ENCODE peak calls at places on chromosomes 3 and 15, in six cellular contexts. One of them, this sample, is unnamed.

GRCh38 chr3:67362686-67363085 is 291.7 kb downstream of the SUCLG2 start:
- DNase-seq in ovary: no peak
- DNase-seq in left ventricle myocardium inferior: no peak
- DNase-seq in kidney: no peak
- DNase-seq in heart left ventricle: no peak
- DNase-seq in transverse colon: no peak
- DNase-seq in this sample: no peak

GRCh38 chr3:138938056-138938876 is 8.7 kb downstream of the FOXL2 start:
- DNase-seq in ovary: peak
- DNase-seq in left ventricle myocardium inferior: no peak
- DNase-seq in kidney: no peak
- DNase-seq in heart left ventricle: no peak
- DNase-seq in transverse colon: no peak
- DNase-seq in this sample: no peak

GRCh38 chr15:41944313-41944940 is 27.9 kb downstream of the EHD4 start:
- DNase-seq in ovary: peak
- DNase-seq in left ventricle myocardium inferior: peak
- DNase-seq in kidney: no peak
- DNase-seq in heart left ventricle: no peak
- DNase-seq in transverse colon: no peak
- DNase-seq in this sample: no peak

GRCh38 chr3:194714564-194714963 is 28.9 kb downstream of the FAM43A start:
- DNase-seq in ovary: no peak
- DNase-seq in left ventricle myocardium inferior: no peak
- DNase-seq in kidney: no peak
- DNase-seq in heart left ventricle: no peak
- DNase-seq in transverse colon: no peak
- DNase-seq in this sample: no peak

GRCh38 chr3:143535994-143536784 is 312.1 kb downstream of the SLC9A9 start:
- DNase-seq in ovary: no peak
- DNase-seq in left ventricle myocardium inferior: no peak
- DNase-seq in kidney: no peak
- DNase-seq in heart left ventricle: no peak
- DNase-seq in transverse colon: no peak
- DNase-seq in this sample: no peak

GRCh38 chr3:35659808-35660207 is 20.5 kb downstream of the ARPP21 start:
- DNase-seq in ovary: no peak
- DNase-seq in left ventricle myocardium inferior: no peak
- DNase-seq in kidney: no peak
- DNase-seq in heart left ventricle: no peak
- DNase-seq in transverse colon: peak
- DNase-seq in this sample: no peak

GRCh38 chr15:75348034-75348562 is 1.3 kb downstream of the NEIL1 start:
- DNase-seq in ovary: no peak
- DNase-seq in left ventricle myocardium inferior: no peak
- DNase-seq in kidney: peak
- DNase-seq in heart left ventricle: no peak
- DNase-seq in transverse colon: no peak
- DNase-seq in this sample: no peak

GRCh38 chr15:45088801-45089711 is 24.9 kb downstream of the DUOX2 start:
- DNase-seq in ovary: no peak
- DNase-seq in left ventricle myocardium inferior: no peak
- DNase-seq in kidney: no peak
- DNase-seq in heart left ventricle: no peak
- DNase-seq in transverse colon: no peak
- DNase-seq in this sample: no peak

DNA sequence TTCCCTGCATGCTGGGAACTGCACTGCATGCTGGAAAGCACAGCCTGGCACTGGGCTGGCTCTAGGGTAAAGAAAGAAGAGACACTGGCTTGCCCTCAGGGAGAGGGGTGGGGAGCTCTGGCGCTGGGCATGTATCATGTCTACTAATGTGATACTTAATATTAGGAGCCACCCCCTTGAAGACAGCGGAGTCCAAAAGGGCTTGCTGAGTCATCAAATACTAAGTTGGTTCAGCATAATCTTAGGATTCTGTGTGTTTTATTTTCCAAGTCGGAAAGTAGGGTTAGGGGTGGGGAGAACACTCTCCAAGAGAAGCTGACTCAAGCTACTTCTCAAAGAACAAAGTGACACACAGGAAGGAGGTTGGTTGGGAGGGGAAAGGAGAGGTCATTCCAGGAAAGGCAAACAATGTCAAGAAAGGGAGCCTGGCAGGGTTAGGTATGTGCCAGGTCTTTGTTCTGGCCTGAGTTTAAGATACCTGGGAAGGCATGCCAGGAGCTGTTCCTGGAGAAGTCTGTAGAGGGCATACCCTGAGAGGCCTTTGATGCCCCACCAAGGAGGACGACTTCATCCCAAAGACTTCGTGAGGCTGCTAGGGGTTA is 237.8 kb upstream of the NR2E3 start:
- DNase-seq in ovary: no peak
- DNase-seq in left ventricle myocardium inferior: no peak
- DNase-seq in kidney: no peak
- DNase-seq in heart left ventricle: no peak
- DNase-seq in transverse colon: no peak
- DNase-seq in this sample: no peak
- TF ChIP-seq CTCF in ovary: no peak
- TF ChIP-seq CTCF in left ventricle myocardium inferior: peak
- TF ChIP-seq CTCF in kidney: no peak
- TF ChIP-seq CTCF in heart left ventricle: no peak
- TF ChIP-seq CTCF in transverse colon: no peak
- TF ChIP-seq CTCF in this sample: no peak

DNA sequence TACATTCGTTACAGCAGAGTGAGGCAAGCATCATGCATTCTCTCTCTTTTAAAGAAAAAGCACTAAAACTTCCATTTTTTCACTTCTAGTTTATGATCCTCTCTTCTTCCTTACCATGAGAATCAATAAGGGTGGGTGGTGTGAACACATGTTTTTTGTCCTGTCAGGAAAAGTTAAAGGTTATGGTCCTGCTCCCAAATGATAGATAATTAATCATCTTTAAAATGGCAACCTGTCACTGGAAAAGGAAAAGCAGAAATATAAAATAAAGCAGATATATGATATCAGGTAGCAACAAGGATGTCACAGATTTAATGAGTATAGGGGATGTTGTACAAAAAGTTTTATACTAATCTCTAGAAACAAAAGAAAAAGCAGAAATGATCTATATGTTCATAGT is 56.4 kb upstream of the PHLDB2 start:
- DNase-seq in ovary: no peak
- DNase-seq in left ventricle myocardium inferior: no peak
- DNase-seq in kidney: no peak
- DNase-seq in heart left ventricle: no peak
- DNase-seq in transverse colon: no peak
- DNase-seq in this sample: no peak
- H3K4me3 ChIP-seq in ovary: no peak
- H3K4me3 ChIP-seq in left ventricle myocardium inferior: no peak
- H3K4me3 ChIP-seq in kidney: no peak
- H3K4me3 ChIP-seq in heart left ventricle: no peak
- H3K4me3 ChIP-seq in transverse colon: no peak
- H3K4me3 ChIP-seq in this sample: no peak

GRCh38 chr15:51842265-51842664 is 12.8 kb downstream of the TMOD3 start:
- DNase-seq in ovary: no peak
- DNase-seq in left ventricle myocardium inferior: no peak
- DNase-seq in kidney: no peak
- DNase-seq in heart left ventricle: no peak
- DNase-seq in transverse colon: no peak
- DNase-seq in this sample: no peak
- H3K27ac ChIP-seq in ovary: no peak
- H3K27ac ChIP-seq in left ventricle myocardium inferior: peak
- H3K27ac ChIP-seq in kidney: no peak
- H3K27ac ChIP-seq in heart left ventricle: no peak
- H3K27ac ChIP-seq in transverse colon: peak
- H3K27ac ChIP-seq in this sample: no peak

DNA sequence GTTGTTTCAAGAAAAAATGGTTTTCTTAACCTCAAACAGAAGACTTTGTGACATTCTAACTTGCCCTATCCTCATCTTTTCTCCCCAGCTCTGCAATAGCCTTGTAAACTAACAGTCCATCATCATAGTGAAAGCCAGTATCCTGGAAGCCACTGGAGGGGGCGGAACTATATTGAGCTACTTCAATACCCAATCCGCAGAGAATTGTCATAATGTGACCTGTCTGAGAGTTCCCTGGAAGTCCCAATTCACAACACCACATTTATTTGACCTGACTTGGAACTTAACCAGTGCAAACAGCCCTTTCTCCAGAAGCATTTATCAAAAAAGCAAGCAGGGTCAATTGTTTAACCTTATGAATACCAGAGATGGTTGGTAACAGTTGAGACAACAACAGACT is 747.6 kb upstream of the GRM7 start:
- DNase-seq in ovary: no peak
- DNase-seq in left ventricle myocardium inferior: no peak
- DNase-seq in kidney: no peak
- DNase-seq in heart left ventricle: no peak
- DNase-seq in transverse colon: no peak
- DNase-seq in this sample: no peak
- TF ChIP-seq CTCF in ovary: no peak
- TF ChIP-seq CTCF in left ventricle myocardium inferior: no peak
- TF ChIP-seq CTCF in kidney: no peak
- TF ChIP-seq CTCF in heart left ventricle: no peak
- TF ChIP-seq CTCF in transverse colon: no peak
- TF ChIP-seq CTCF in this sample: no peak

GRCh38 chr3:116849261-116849688 is 139.7 kb downstream of the TUSC7 start:
- DNase-seq in ovary: no peak
- DNase-seq in left ventricle myocardium inferior: no peak
- DNase-seq in kidney: no peak
- DNase-seq in heart left ventricle: no peak
- DNase-seq in transverse colon: no peak
- DNase-seq in this sample: no peak
- H3K4me3 ChIP-seq in ovary: no peak
- H3K4me3 ChIP-seq in left ventricle myocardium inferior: no peak
- H3K4me3 ChIP-seq in kidney: no peak
- H3K4me3 ChIP-seq in heart left ventricle: no peak
- H3K4me3 ChIP-seq in transverse colon: no peak
- H3K4me3 ChIP-seq in this sample: no peak

GRCh38 chr3:47010910-47011309 is 31.4 kb downstream of the NBEAL2 start:
- DNase-seq in ovary: no peak
- DNase-seq in left ventricle myocardium inferior: no peak
- DNase-seq in kidney: peak
- DNase-seq in heart left ventricle: no peak
- DNase-seq in transverse colon: no peak
- DNase-seq in this sample: no peak

GRCh38 chr3:47009225-47010049 is 30.0 kb downstream of the NBEAL2 start:
- DNase-seq in ovary: peak
- DNase-seq in left ventricle myocardium inferior: peak
- DNase-seq in kidney: peak
- DNase-seq in heart left ventricle: peak
- DNase-seq in transverse colon: peak
- DNase-seq in this sample: peak

GRCh38 chr3:47011371-47011770 is 31.9 kb downstream of the NBEAL2 start:
- DNase-seq in ovary: no peak
- DNase-seq in left ventricle myocardium inferior: no peak
- DNase-seq in kidney: peak
- DNase-seq in heart left ventricle: no peak
- DNase-seq in transverse colon: no peak
- DNase-seq in this sample: no peak

GRCh38 chr3:47008851-47009224 is 29.4 kb downstream of the NBEAL2 start:
- DNase-seq in ovary: no peak
- DNase-seq in left ventricle myocardium inferior: no peak
- DNase-seq in kidney: no peak
- DNase-seq in heart left ventricle: peak
- DNase-seq in transverse colon: no peak
- DNase-seq in this sample: no peak

GRCh38 chr3:47010050-47010712 is 30.7 kb downstream of the NBEAL2 start:
- DNase-seq in ovary: peak
- DNase-seq in left ventricle myocardium inferior: peak
- DNase-seq in kidney: no peak
- DNase-seq in heart left ventricle: peak
- DNase-seq in transverse colon: peak
- DNase-seq in this sample: no peak
- H3K27ac ChIP-seq in ovary: peak
- H3K27ac ChIP-seq in left ventricle myocardium inferior: peak
- H3K27ac ChIP-seq in kidney: peak
- H3K27ac ChIP-seq in heart left ventricle: peak
- H3K27ac ChIP-seq in transverse colon: peak
- H3K27ac ChIP-seq in this sample: no peak

This sample was measured in dorsolateral prefrontal cortex.